ENCODE peak calls at places on chromosomes 6 and 20, in eight cellular contexts. K is ELR; F is GM12891; W is activated T-cell treated with anti-CD3 and anti-CD28 coated beads for 24 hours; M is tibial artery; V is cardiac muscle cell; T is activated CD4-positive, alpha-beta T cell treated with anti-CD3 and anti-CD28 coated beads, Interleukin-2, amount 50 U/mL, for 1 hour; D is renal cortical epithelial cell. Z is an unnamed sample.
A peak's percentile ranks its signal among the peaks of the same experiment; 100 is the strongest.

GRCh38 chr6:156585859-156586258 is 191.3 kb upstream of the ARID1B start:
- DNase-seq in D (no peak), T (no peak), M (no peak), K (no peak), F (no peak), W (no peak), V (peak; percentile 17), Z (no peak)

GRCh38 chr6:84330325-84330724 is 102.9 kb upstream of the CEP162 start:
- DNase-seq in W (no peak), F (no peak), M (no peak), V (no peak), K (no peak), T (no peak), D (no peak), Z (no peak)

GRCh38 chr6:23349521-23350147 is 776.4 kb upstream of the NRSN1 start:
- DNase-seq in V (peak; percentile 60), W (no peak), K (peak; percentile 70), F (no peak), T (no peak), D (peak; percentile 83), M (no peak), Z (no peak)

GRCh38 chr20:62771396-62772102 is 24.7 kb upstream of the MRGBP start:
- DNase-seq in D (no peak), V (no peak), F (no peak), W (no peak), T (no peak), M (no peak), K (no peak), Z (no peak)

GRCh38 chr6:109073344-109074235 is 21.1 kb downstream of the SESN1 start:
- DNase-seq in T (peak; percentile 34), V (peak; percentile 88), F (no peak), W (peak; percentile 40), D (peak; percentile 60), K (peak; percentile 75), M (no peak), Z (peak; percentile 63)

GRCh38 chr6:14841901-14842421 is 403.9 kb upstream of the JARID2 start:
- DNase-seq in T (no peak), D (peak; percentile 54), V (peak; percentile 98), M (no peak), K (peak; percentile 68), W (no peak), F (no peak), Z (peak; percentile 53)

GRCh38 chr6:55822815-55823214 is 52.6 kb downstream of the BMP5 start:
- DNase-seq in D (no peak), F (no peak), K (peak; percentile 71), W (no peak), M (no peak), T (no peak), V (peak; percentile 10), Z (no peak)

GRCh38 chr20:10770753-10771152 is 97.0 kb upstream of the JAG1 start:
- DNase-seq in V (no peak), D (no peak), W (no peak), M (no peak), T (no peak), F (no peak), K (no peak), Z (no peak)

GRCh38 chr6:132259070-132259469 is 142.2 kb downstream of the MOXD1 start:
- DNase-seq in T (no peak), V (peak; percentile 57), W (no peak), K (peak; percentile 52), F (no peak), D (peak; percentile 28), M (no peak), Z (no peak)

GRCh38 chr6:157597461-157598312 is 216.7 kb downstream of the ZDHHC14 start:
- DNase-seq in V (peak; percentile 42), K (peak; percentile 57), F (peak; percentile 31), W (peak; percentile 15), T (peak; percentile 16), M (no peak), D (peak; percentile 21), Z (peak; percentile 40)

GRCh38 chr6:83758533-83758932 is 49.6 kb upstream of the SNAP91 start:
- DNase-seq in F (no peak), V (no peak), T (no peak), M (no peak), D (no peak), K (no peak), W (no peak), Z (no peak)

GRCh38 chr20:22490287-22491187 is 93.8 kb downstream of the FOXA2 start:
- DNase-seq in W (no peak), F (no peak), V (peak; percentile 1), D (peak; percentile 84), T (no peak), M (no peak), K (no peak), Z (no peak)

GRCh38 chr6:25218346-25218745 is 60.8 kb upstream of the CARMIL1 start:
- DNase-seq in V (no peak), K (no peak), T (no peak), F (no peak), M (no peak), D (no peak), W (no peak), Z (no peak)

GRCh38 chr6:123879749-123880148 is 76.1 kb downstream of the NKAIN2 start:
- DNase-seq in W (no peak), F (no peak), M (no peak), K (no peak), D (no peak), T (no peak), V (no peak), Z (no peak)

GRCh38 chr6:111614833-111615582 is 9.3 kb upstream of the TRAF3IP2 start:
- DNase-seq in T (no peak), W (no peak), M (no peak), V (no peak), D (no peak), K (no peak), F (no peak), Z (peak; percentile 21)

GRCh38 chr20:2305946-2306345 is 10.1 kb downstream of the TGM3 start:
- DNase-seq in D (no peak), K (no peak), M (no peak), W (no peak), V (no peak), T (no peak), F (no peak), Z (no peak)

GRCh38 chr20:50814438-50815161 is 19.7 kb downstream of the BCAS4 start:
- DNase-seq in V (no peak), D (no peak), K (no peak), M (no peak), T (no peak), F (no peak), W (no peak), Z (no peak)

GRCh38 chr6:87408721-87409155 is 966 bp downstream of the CFAP206 start:
- DNase-seq in F (no peak), T (no peak), W (no peak), V (no peak), K (no peak), M (no peak), D (no peak), Z (no peak)

GRCh38 chr20:53445276-53445675 is 148.4 kb downstream of the ZNF217 start:
- DNase-seq in K (no peak), W (no peak), M (no peak), F (no peak), T (no peak), V (peak; percentile 19), D (no peak), Z (no peak)

GRCh38 chr6:34688956-34689355 is 7.6 kb downstream of the ILRUN start:
- DNase-seq in D (no peak), T (no peak), V (no peak), W (no peak), F (no peak), M (no peak), K (no peak), Z (no peak)

GRCh38 chr20:63314015-63314471 is 21.1 kb downstream of the COL20A1 start:
- DNase-seq in F (no peak), K (no peak), V (no peak), W (no peak), T (no peak), D (no peak), M (no peak), Z (no peak)

GRCh38 chr6:31158863-31159855 is 770 bp downstream of the TCF19 start:
- DNase-seq in K (peak; percentile 69), V (peak; percentile 23), M (no peak), D (peak; percentile 38), T (no peak), W (peak; percentile 16), F (no peak), Z (no peak)

GRCh38 chr6:48658910-48659309 is 547.9 kb upstream of the PTCHD4 start:
- DNase-seq in D (no peak), F (no peak), T (no peak), V (no peak), K (peak; percentile 1), M (no peak), W (no peak), Z (no peak)

GRCh38 chr6:490251-491037 is 98.9 kb downstream of the IRF4 start:
- DNase-seq in T (no peak), W (no peak), V (no peak), K (no peak), D (no peak), M (no peak), F (no peak), Z (no peak)